ENCODE peak calls at places on chromosomes 2 and 18, in five cellular contexts. One of them, this sample, is unnamed.
A peak's percentile ranks its signal among the peaks of the same experiment; 100 is the strongest.

GRCh38 chr2:229071292-229071976 is 199.7 kb downstream of the PID1 start:
- DNase-seq in K562: no peak
- DNase-seq in H1: no peak
- DNase-seq in HCT116: no peak
- DNase-seq in GM12878: no peak
- DNase-seq in this sample: no peak

GRCh38 chr2:192437653-192438052 is 242.9 kb upstream of the TMEFF2 start:
- DNase-seq in H1: no peak
- DNase-seq in K562: no peak
- DNase-seq in HCT116: no peak
- DNase-seq in GM12878: no peak
- DNase-seq in this sample: no peak

GRCh38 chr2:222722327-222722946 is 51.0 kb downstream of the MOGAT1 start:
- DNase-seq in GM12878: peak; percentile 64
- DNase-seq in HCT116: no peak
- DNase-seq in H1: no peak
- DNase-seq in K562: no peak
- DNase-seq in this sample: no peak

GRCh38 chr2:12300927-12301326 is 415.8 kb upstream of the TRIB2 start:
- DNase-seq in GM12878: no peak
- DNase-seq in H1: no peak
- DNase-seq in HCT116: no peak
- DNase-seq in K562: no peak
- DNase-seq in this sample: no peak

GRCh38 chr2:125745514-125745913 is 910.4 kb upstream of the GYPC start:
- DNase-seq in HCT116: no peak
- DNase-seq in K562: peak; percentile 8
- DNase-seq in H1: peak; percentile 62
- DNase-seq in GM12878: peak; percentile 11
- DNase-seq in this sample: peak; percentile 80

GRCh38 chr2:54483426-54483825 is 27.3 kb downstream of the SPTBN1 start:
- DNase-seq in H1: no peak
- DNase-seq in K562: no peak
- DNase-seq in GM12878: no peak
- DNase-seq in HCT116: peak; percentile 75
- DNase-seq in this sample: no peak

GRCh38 chr2:159907914-159908313 is 109.9 kb upstream of the CD302 start:
- DNase-seq in HCT116: no peak
- DNase-seq in K562: no peak
- DNase-seq in H1: no peak
- DNase-seq in GM12878: no peak
- DNase-seq in this sample: no peak

GRCh38 chr2:149561309-149561926 is 26.2 kb downstream of the MMADHC start:
- DNase-seq in GM12878: no peak
- DNase-seq in H1: no peak
- DNase-seq in K562: peak; percentile 30
- DNase-seq in HCT116: no peak
- DNase-seq in this sample: peak; percentile 48

GRCh38 chr2:67684991-67685390 is 287.9 kb downstream of the ETAA1 start:
- DNase-seq in GM12878: no peak
- DNase-seq in K562: no peak
- DNase-seq in HCT116: no peak
- DNase-seq in H1: no peak
- DNase-seq in this sample: no peak

DNA sequence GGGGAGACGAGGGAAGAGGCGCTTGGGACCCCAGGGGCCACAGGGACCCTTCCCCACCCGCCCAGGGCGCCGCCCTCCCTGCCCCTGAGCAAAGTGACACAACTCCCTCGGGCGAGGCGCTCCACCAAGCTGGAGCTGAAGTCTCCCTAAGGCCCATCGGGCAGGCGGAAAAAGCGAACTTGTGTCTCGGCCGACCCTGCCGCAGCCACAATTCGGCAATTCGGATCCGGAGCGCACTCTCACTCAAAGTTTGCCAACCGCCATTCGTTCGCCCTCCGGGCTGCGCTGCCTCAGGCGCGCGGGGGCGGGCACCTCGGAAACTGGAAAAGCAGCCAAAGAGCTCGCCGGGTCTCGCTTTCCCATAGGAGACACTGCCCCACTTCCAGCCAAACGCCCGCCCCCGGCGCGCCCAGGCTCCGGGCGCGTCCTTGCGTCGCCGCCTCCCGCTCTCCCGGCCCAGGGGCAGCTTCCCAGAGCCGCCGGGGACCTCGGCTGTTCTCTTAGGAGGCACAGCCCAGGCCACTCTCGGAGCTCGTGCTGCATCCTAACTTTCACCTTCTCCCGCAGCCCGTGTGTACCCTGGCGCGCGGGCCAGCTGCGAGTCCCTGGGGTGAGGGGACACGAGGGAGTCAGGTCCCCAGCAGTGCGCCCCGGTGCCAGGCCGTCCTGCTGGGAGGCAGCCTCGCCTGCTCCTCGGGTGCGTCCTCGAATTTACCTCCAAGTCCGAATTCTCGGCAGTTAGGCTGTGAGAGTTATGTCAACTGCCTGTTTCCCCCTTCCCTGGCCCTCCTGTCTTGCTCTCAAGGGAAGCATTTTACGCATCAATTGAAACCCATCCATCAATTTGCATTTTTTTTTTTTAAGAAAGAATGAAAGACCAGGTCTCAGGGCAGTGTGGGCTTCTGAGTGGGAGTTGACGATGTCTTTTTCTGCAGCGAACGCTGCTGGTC is 1.4 kb upstream of the KCTD1 start:
- DNase-seq in H1: peak; percentile 75
- DNase-seq in GM12878: no peak
- DNase-seq in HCT116: peak; percentile 53
- DNase-seq in K562: no peak
- DNase-seq in this sample: peak; percentile 83
- TF ChIP-seq JUND in H1: no peak
- TF ChIP-seq JUND in GM12878: no peak
- TF ChIP-seq JUND in HCT116: no peak
- TF ChIP-seq JUND in K562: no peak
- TF ChIP-seq JUND in this sample: no peak

DNA sequence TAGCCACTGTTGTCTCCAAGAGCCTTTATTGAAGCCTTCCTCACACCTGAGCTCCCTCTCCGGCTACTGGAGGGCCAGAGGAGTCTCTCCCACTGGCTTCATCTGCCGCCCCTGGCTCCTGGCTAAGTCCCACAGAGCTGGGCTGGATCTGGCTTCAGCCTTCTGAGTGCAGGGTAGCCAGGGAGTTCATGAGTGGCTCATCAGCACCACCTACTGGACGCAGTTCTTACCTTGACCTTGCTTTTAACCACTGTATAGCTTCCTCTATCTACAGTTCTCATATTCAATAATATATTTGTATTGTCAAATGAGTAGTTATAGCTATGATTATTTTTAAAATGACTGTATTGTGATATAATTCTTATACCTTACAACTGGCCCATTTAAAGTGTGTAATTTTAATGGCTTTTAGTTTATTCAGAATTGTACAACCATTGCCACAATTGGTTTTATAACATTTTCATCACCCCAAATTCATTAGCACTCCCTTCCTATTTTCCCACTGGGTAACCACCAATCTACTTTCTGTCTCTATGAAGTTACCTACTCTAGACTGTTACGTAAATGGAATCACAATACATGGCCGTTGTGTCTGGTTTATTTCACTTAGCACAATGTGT is 17.7 kb downstream of the CNDP1 start:
- DNase-seq in HCT116: peak; percentile 72
- DNase-seq in GM12878: peak; percentile 51
- DNase-seq in H1: peak; percentile 84
- DNase-seq in K562: peak; percentile 68
- DNase-seq in this sample: peak; percentile 82
- TF ChIP-seq JUND in HCT116: no peak
- TF ChIP-seq JUND in GM12878: no peak
- TF ChIP-seq JUND in H1: no peak
- TF ChIP-seq JUND in K562: no peak
- TF ChIP-seq JUND in this sample: no peak

DNA sequence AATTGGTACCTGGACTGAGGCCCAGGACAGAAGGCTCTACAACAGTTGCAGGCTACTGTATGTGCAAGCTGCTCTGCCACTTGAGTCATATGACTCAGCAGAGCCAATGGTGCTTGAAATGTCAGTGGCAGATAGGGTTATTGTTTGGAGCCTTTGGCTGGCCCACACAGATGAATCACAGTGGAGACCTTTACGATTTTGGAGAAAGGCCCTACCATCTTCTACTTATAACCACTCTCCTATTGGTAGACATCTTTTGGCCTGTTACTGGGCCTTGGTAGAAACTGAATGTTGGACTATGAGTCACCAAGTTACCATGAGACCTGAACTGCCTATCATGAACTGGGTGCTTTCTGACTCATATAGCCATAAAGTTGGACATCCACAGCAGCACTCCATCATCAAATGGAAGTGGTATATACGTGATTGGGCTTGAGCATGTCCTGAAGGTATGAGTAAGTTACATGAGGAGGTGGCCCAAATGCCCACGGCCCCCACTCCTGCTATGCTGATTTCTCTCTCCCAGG is 88.9 kb upstream of the NRXN1 start:
- DNase-seq in H1: no peak
- DNase-seq in HCT116: no peak
- DNase-seq in K562: no peak
- DNase-seq in GM12878: no peak
- DNase-seq in this sample: no peak
- TF ChIP-seq JUND in H1: no peak
- TF ChIP-seq JUND in HCT116: no peak
- TF ChIP-seq JUND in K562: no peak
- TF ChIP-seq JUND in GM12878: no peak
- TF ChIP-seq JUND in this sample: no peak

GRCh38 chr18:74480149-74480651 is 16.0 kb upstream of the CNDP2 start:
- DNase-seq in HCT116: no peak
- DNase-seq in K562: peak; percentile 53
- DNase-seq in H1: no peak
- DNase-seq in GM12878: no peak
- DNase-seq in this sample: no peak

GRCh38 chr18:74478876-74479275 is 17.3 kb upstream of the CNDP2 start:
- DNase-seq in HCT116: no peak
- DNase-seq in K562: no peak
- DNase-seq in GM12878: no peak
- DNase-seq in H1: no peak
- DNase-seq in this sample: no peak

GRCh38 chr18:74477771-74478170 is 18.4 kb upstream of the CNDP2 start:
- DNase-seq in K562: no peak
- DNase-seq in HCT116: no peak
- DNase-seq in H1: no peak
- DNase-seq in GM12878: no peak
- DNase-seq in this sample: no peak

GRCh38 chr18:74479486-74480148 is 16.5 kb upstream of the CNDP2 start:
- DNase-seq in GM12878: no peak
- DNase-seq in HCT116: no peak
- DNase-seq in K562: no peak
- DNase-seq in H1: no peak
- DNase-seq in this sample: no peak

GRCh38 chr18:74478316-74478715 is 17.8 kb upstream of the CNDP2 start:
- DNase-seq in H1: no peak
- DNase-seq in GM12878: no peak
- DNase-seq in HCT116: no peak
- DNase-seq in K562: no peak
- DNase-seq in this sample: no peak
- TF ChIP-seq JUND in H1: no peak
- TF ChIP-seq JUND in GM12878: no peak
- TF ChIP-seq JUND in HCT116: no peak
- TF ChIP-seq JUND in K562: no peak
- TF ChIP-seq JUND in this sample: no peak

GRCh38 chr18:50970006-50970405 is 2.2 kb downstream of the ELAC1 start:
- DNase-seq in HCT116: no peak
- DNase-seq in H1: no peak
- DNase-seq in GM12878: no peak
- DNase-seq in K562: no peak
- DNase-seq in this sample: peak; percentile 42
- TF ChIP-seq JUND in HCT116: no peak
- TF ChIP-seq JUND in H1: no peak
- TF ChIP-seq JUND in GM12878: no peak
- TF ChIP-seq JUND in K562: no peak
- TF ChIP-seq JUND in this sample: peak; percentile 21

GRCh38 chr2:204445149-204445548 is 100.1 kb upstream of the PARD3B start:
- DNase-seq in K562: no peak
- DNase-seq in HCT116: no peak
- DNase-seq in GM12878: no peak
- DNase-seq in H1: no peak
- DNase-seq in this sample: no peak

GRCh38 chr2:204452464-204453023 is 92.7 kb upstream of the PARD3B start:
- DNase-seq in GM12878: no peak
- DNase-seq in K562: peak; percentile 15
- DNase-seq in H1: no peak
- DNase-seq in HCT116: peak; percentile 23
- DNase-seq in this sample: no peak

GRCh38 chr2:204451766-204452165 is 93.5 kb upstream of the PARD3B start:
- DNase-seq in K562: no peak
- DNase-seq in H1: no peak
- DNase-seq in GM12878: no peak
- DNase-seq in HCT116: no peak
- DNase-seq in this sample: no peak

DNA sequence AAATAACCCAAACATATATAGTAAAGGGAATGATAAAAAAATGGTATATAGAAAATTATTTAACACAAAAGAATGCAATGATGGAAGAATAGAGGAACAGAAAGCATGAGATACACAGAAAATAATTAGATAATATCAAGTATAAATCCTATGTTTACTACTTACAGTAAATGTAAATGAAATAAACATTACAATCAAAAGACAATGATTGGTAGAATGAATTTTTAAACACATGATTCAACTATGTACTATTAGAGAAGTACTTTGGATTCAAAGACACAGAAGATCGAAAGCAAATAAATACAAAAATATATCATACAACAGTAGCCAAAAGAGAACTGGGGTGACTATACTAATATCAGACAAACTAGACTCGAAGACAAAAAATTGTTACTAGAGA is 97.6 kb upstream of the PARD3B start:
- DNase-seq in K562: no peak
- DNase-seq in HCT116: no peak
- DNase-seq in H1: no peak
- DNase-seq in GM12878: no peak
- DNase-seq in this sample: no peak
- TF ChIP-seq JUND in K562: no peak
- TF ChIP-seq JUND in HCT116: no peak
- TF ChIP-seq JUND in H1: no peak
- TF ChIP-seq JUND in GM12878: no peak
- TF ChIP-seq JUND in this sample: no peak

GRCh38 chr18:58535340-58536186 is 93.3 kb downstream of the ALPK2 start:
- DNase-seq in H1: no peak
- DNase-seq in K562: no peak
- DNase-seq in GM12878: peak; percentile 99
- DNase-seq in HCT116: no peak
- DNase-seq in this sample: no peak
- TF ChIP-seq JUND in H1: no peak
- TF ChIP-seq JUND in K562: no peak
- TF ChIP-seq JUND in GM12878: peak; percentile 90
- TF ChIP-seq JUND in HCT116: no peak
- TF ChIP-seq JUND in this sample: no peak

GRCh38 chr2:183232161-183232865 is 108.1 kb downstream of the NUP35 start:
- DNase-seq in K562: no peak
- DNase-seq in HCT116: no peak
- DNase-seq in H1: no peak
- DNase-seq in GM12878: no peak
- DNase-seq in this sample: no peak
- TF ChIP-seq JUND in K562: no peak
- TF ChIP-seq JUND in HCT116: no peak
- TF ChIP-seq JUND in H1: no peak
- TF ChIP-seq JUND in GM12878: no peak
- TF ChIP-seq JUND in this sample: no peak

This sample was measured in T47D.